ENCODE peak calls at places on chromosomes 13 and 19, in five cellular contexts. Q is breast epithelium, U is heart left ventricle, S is HCT116, W is GM23338. J is an unnamed sample.

GRCh38 chr19:18292460-18292809 is 11.0 kb upstream of the JUND start:
- DNase-seq in Q (no peak), U (no peak), S (no peak), W (peak; percentile 70), J (no peak)

GRCh38 chr19:41194157-41194552 is 1.1 kb downstream of the CYP2S1 start:
- DNase-seq in Q (no peak), U (peak; percentile 33), S (no peak), W (peak; percentile 56), J (no peak)

GRCh38 chr19:16566161-16566560 is 6.1 kb downstream of the SLC35E1 start:
- DNase-seq in Q (no peak), U (no peak), S (no peak), W (no peak), J (no peak)

GRCh38 chr19:47228168-47228936 is 2.6 kb downstream of the BBC3 start:
- DNase-seq in Q (peak; percentile 75), U (peak; percentile 75), S (no peak), W (peak; percentile 67), J (no peak)

GRCh38 chr19:19510432-19510831 is 4.9 kb downstream of the TSSK6 start:
- DNase-seq in Q (no peak), U (no peak), S (no peak), W (peak; percentile 70), J (no peak)

GRCh38 chr13:39385621-39386231 is 217.3 kb downstream of the LHFPL6 start:
- DNase-seq in Q (no peak), U (no peak), S (no peak), W (peak; percentile 96), J (no peak)

GRCh38 chr13:30042272-30042671 is 191.9 kb upstream of the UBL3 start:
- DNase-seq in Q (no peak), U (no peak), S (no peak), W (no peak), J (no peak)

GRCh38 chr19:45471116-45471865 is 3.5 kb downstream of the FOSB start:
- DNase-seq in Q (no peak), U (no peak), S (no peak), W (no peak), J (no peak)

GRCh38 chr19:56966225-56966696 is 125.7 kb upstream of the PEG3 start:
- DNase-seq in Q (no peak), U (no peak), S (no peak), W (no peak), J (no peak)

GRCh38 chr13:36430247-36431203 is 1.8 kb upstream of the CCNA1 start:
- DNase-seq in Q (no peak), U (no peak), S (no peak), W (peak; percentile 73), J (no peak)

GRCh38 chr19:36093146-36093662 is 17.7 kb upstream of the OVOL3 start:
- DNase-seq in Q (no peak), U (no peak), S (no peak), W (no peak), J (no peak)

GRCh38 chr13:99034333-99035085 is 56.6 kb upstream of the DOCK9 start:
- DNase-seq in Q (no peak), U (no peak), S (no peak), W (no peak), J (no peak)

GRCh38 chr19:15048885-15049541 is at the start of gene CASP14:
- DNase-seq in Q (no peak), U (no peak), S (no peak), W (no peak), J (no peak)

GRCh38 chr13:99501952-99502310 is 659 bp downstream of the TM9SF2 start:
- DNase-seq in Q (no peak), U (no peak), S (no peak), W (peak; percentile 26), J (no peak)

GRCh38 chr13:71722206-71722605 is 144.8 kb downstream of the DACH1 start:
- DNase-seq in Q (no peak), U (no peak), S (no peak), W (no peak), J (no peak)

DNA sequence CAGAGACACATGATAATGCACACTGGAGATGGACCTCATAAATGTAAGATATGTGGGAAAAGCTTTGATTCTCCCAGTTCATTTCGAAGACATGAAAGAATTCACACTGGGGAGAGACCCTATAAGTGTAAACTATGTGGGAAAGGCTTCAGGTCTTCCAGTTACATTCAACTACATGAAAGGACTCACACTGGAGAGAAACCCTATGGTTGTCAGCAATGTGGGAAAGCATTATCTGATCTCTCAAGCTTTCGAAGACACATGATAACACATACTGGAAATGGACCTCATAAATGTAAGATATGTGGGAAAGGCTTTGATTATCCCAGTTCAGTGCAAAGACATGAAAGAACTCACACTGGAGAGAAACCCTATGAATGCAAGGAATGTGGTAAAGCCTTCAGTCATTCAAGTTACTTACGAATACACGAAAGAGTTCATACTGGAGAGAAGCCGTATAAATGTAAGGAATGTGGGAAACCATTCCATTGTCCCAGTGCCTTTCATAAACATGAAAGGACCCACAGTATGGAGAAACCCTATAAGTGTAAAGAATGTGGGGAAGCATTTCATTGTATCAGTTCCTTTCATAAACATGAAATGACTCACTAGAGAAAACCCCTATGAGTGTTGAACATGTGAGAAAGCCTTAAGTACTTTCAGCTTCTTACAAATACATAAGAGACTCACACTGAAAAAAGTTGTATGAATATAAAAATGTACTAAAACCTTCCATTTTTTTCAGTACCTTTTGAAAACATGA is 14.7 kb downstream of the ZNF441 start:
- DNase-seq in Q (no peak), U (no peak), S (no peak), W (no peak), J (no peak)
- H3K4me3 ChIP-seq in Q (no peak overlapping the region), U (no peak overlapping the region), S (no peak overlapping the region), W (no peak overlapping the region), J (no peak overlapping the region)

DNA sequence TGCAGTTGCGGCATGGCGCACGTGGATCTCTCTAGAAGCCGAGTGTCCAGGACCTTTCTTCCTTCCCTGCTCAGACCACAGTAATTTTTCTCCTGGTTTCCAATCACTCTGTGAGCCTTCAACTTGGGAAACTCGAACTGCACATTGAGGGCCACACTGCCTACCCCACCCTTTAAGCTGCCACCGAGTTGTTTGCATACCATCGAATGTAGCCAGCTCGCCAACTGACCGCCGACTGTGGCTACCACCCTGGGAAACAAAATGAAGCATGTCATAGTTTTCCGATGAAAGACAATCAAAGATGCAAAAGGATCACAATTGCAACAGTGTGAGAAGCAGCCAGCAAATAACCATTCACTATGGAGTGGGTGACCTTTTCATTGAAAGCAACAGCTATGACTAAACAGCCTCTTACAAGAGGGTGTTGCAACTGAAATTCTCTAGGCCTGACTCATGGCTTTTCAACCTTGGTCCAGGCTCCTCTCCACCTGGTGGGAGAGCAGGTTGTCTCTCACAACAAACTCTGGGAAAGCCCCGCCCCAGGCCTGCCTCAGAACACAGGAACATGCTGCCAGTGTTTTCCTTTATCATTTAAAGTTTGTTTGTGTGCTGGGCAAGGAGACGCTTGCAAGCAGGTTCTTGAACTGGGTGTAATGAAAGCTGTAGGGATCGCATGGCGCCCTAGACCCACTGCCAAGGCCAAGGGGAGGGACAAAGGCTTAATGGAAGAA is 141.7 kb upstream of the SERP2 start:
- DNase-seq in Q (peak; percentile 90), U (no peak), S (peak; percentile 97), W (peak; percentile 77), J (no peak)
- H3K27ac ChIP-seq in Q (peak overlapping the region; percentile 77), U (no peak overlapping the region), S (peak overlapping the region; percentile 90), W (no peak overlapping the region), J (peak overlapping the region; percentile 83)

GRCh38 chr13:37869506-37869755 is 141 bp downstream of the TRPC4 start:
- DNase-seq in Q (no peak), U (no peak), S (no peak), W (peak; percentile 70), J (no peak)

GRCh38 chr13:37870489-37870845 is 895 bp upstream of the TRPC4 start:
- DNase-seq in Q (no peak), U (no peak), S (no peak), W (no peak), J (no peak)

GRCh38 chr13:37868691-37869505 is 674 bp downstream of the TRPC4 start:
- DNase-seq in Q (no peak), U (no peak), S (no peak), W (peak; percentile 59), J (no peak)

GRCh38 chr13:37870895-37871550 is 1.5 kb upstream of the TRPC4 start:
- DNase-seq in Q (no peak), U (no peak), S (no peak), W (peak; percentile 23), J (no peak)

GRCh38 chr13:37869756-37870488 is at the start of gene TRPC4:
- DNase-seq in Q (no peak), U (peak; percentile 71), S (no peak), W (peak; percentile 84), J (no peak)
- TF ChIP-seq CTCF in Q (no peak), U (peak; percentile 14), S (no peak), W (peak; percentile 86), J (peak; percentile 6)

GRCh38 chr13:21616205-21616604 is 12.2 kb upstream of the MICU2 start:
- DNase-seq in Q (no peak), U (no peak), S (no peak), W (no peak), J (no peak)
- H3K4me3 ChIP-seq in Q (no peak overlapping the region), U (no peak overlapping the region), S (no peak overlapping the region), W (no peak overlapping the region), J (no peak overlapping the region)

GRCh38 chr19:34316247-34316646 is 48.7 kb upstream of the GPI start:
- DNase-seq in Q (no peak), U (no peak), S (no peak), W (no peak), J (no peak)

GRCh38 chr19:34316741-34317241 is 48.2 kb upstream of the GPI start:
- DNase-seq in Q (no peak), U (no peak), S (peak; percentile 4), W (no peak), J (no peak)

GRCh38 chr19:34314437-34315313 is 50.3 kb upstream of the GPI start:
- DNase-seq in Q (no peak), U (no peak), S (no peak), W (no peak), J (no peak)

GRCh38 chr19:34310494-34310981 is 54.5 kb upstream of the GPI start:
- DNase-seq in Q (peak; percentile 83), U (no peak), S (no peak), W (no peak), J (no peak)

DNA sequence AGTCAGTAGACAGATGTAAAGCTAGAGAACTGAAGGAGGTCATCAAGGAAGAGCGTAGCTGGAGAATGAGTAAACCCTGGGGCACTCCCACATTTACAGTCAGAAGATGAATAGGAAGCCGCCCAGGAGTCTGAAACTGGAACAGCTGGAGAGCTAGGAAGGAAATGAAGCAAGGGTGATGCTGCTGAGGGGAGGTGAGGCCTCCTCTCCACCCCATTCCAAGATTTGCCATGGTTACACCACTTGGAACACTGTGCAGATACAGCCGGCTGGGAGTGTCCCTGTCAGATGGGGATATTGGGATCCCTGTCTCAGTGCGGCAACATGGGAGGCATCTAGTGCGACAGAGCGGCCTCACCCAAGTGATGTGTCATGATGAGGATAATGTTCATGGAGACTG is 51.8 kb upstream of the GPI start:
- DNase-seq in Q (no peak), U (no peak), S (no peak), W (no peak), J (no peak)
- H3K27ac ChIP-seq in Q (no peak overlapping the region), U (peak overlapping the region; percentile 43), S (no peak overlapping the region), W (no peak overlapping the region), J (peak overlapping the region; percentile 62)

GRCh38 chr19:33132425-33132824 is 511 bp downstream of the WDR88 start:
- DNase-seq in Q (no peak), U (no peak), S (no peak), W (peak; percentile 70), J (no peak)
- TF ChIP-seq CTCF in Q (no peak), U (no peak), S (peak; percentile 58), W (peak; percentile 72), J (no peak)